ENCODE peak calls at places on chromosomes 16 and 17, in seven cellular contexts. One of them, this sample, is unnamed.

GRCh38 chr16:81879625-81880024 is 100.5 kb downstream of the PLCG2 start:
- DNase-seq in T follicular helper cell: no peak
- DNase-seq in activated B cell treated with CpG ODN at 0.5 μM for 24 hours: no peak
- DNase-seq in activated CD4-positive, alpha-beta T cell treated with anti-CD3 and anti-CD28 coated beads for 48 hours: no peak
- DNase-seq in stimulated activated CD8-positive, alpha-beta memory T cell treated with anti-CD3 and anti-CD28 coated beads, Interleukin-7, amount 100 ng/mL, for 1 hour: no peak
- DNase-seq in substantia nigra: no peak
- DNase-seq in endodermal cell: peak
- DNase-seq in this sample: no peak

GRCh38 chr16:74611721-74612120 is 4.8 kb upstream of the GLG1 start:
- DNase-seq in endodermal cell: no peak
- DNase-seq in activated B cell treated with CpG ODN at 0.5 μM for 24 hours: no peak
- DNase-seq in substantia nigra: no peak
- DNase-seq in T follicular helper cell: no peak
- DNase-seq in stimulated activated CD8-positive, alpha-beta memory T cell treated with anti-CD3 and anti-CD28 coated beads, Interleukin-7, amount 100 ng/mL, for 1 hour: no peak
- DNase-seq in activated CD4-positive, alpha-beta T cell treated with anti-CD3 and anti-CD28 coated beads for 48 hours: no peak
- DNase-seq in this sample: no peak

GRCh38 chr16:81560979-81561657 is 116.5 kb downstream of the CMIP start:
- DNase-seq in endodermal cell: no peak
- DNase-seq in T follicular helper cell: no peak
- DNase-seq in substantia nigra: no peak
- DNase-seq in stimulated activated CD8-positive, alpha-beta memory T cell treated with anti-CD3 and anti-CD28 coated beads, Interleukin-7, amount 100 ng/mL, for 1 hour: no peak
- DNase-seq in activated CD4-positive, alpha-beta T cell treated with anti-CD3 and anti-CD28 coated beads for 48 hours: no peak
- DNase-seq in activated B cell treated with CpG ODN at 0.5 μM for 24 hours: no peak
- DNase-seq in this sample: no peak

GRCh38 chr17:82319619-82320062 is 2.2 kb upstream of the CD7 start:
- DNase-seq in substantia nigra: no peak
- DNase-seq in activated B cell treated with CpG ODN at 0.5 μM for 24 hours: no peak
- DNase-seq in T follicular helper cell: no peak
- DNase-seq in activated CD4-positive, alpha-beta T cell treated with anti-CD3 and anti-CD28 coated beads for 48 hours: no peak
- DNase-seq in endodermal cell: no peak
- DNase-seq in stimulated activated CD8-positive, alpha-beta memory T cell treated with anti-CD3 and anti-CD28 coated beads, Interleukin-7, amount 100 ng/mL, for 1 hour: no peak
- DNase-seq in this sample: no peak

GRCh38 chr16:48592839-48593429 is 17.0 kb downstream of the N4BP1 start:
- DNase-seq in T follicular helper cell: no peak
- DNase-seq in endodermal cell: no peak
- DNase-seq in substantia nigra: no peak
- DNase-seq in activated B cell treated with CpG ODN at 0.5 μM for 24 hours: no peak
- DNase-seq in activated CD4-positive, alpha-beta T cell treated with anti-CD3 and anti-CD28 coated beads for 48 hours: no peak
- DNase-seq in stimulated activated CD8-positive, alpha-beta memory T cell treated with anti-CD3 and anti-CD28 coated beads, Interleukin-7, amount 100 ng/mL, for 1 hour: no peak
- DNase-seq in this sample: no peak

GRCh38 chr16:56355221-56355620 is 70.1 kb downstream of the AMFR start:
- DNase-seq in activated CD4-positive, alpha-beta T cell treated with anti-CD3 and anti-CD28 coated beads for 48 hours: no peak
- DNase-seq in T follicular helper cell: no peak
- DNase-seq in endodermal cell: peak
- DNase-seq in stimulated activated CD8-positive, alpha-beta memory T cell treated with anti-CD3 and anti-CD28 coated beads, Interleukin-7, amount 100 ng/mL, for 1 hour: no peak
- DNase-seq in activated B cell treated with CpG ODN at 0.5 μM for 24 hours: peak
- DNase-seq in substantia nigra: no peak
- DNase-seq in this sample: no peak

GRCh38 chr16:21673469-21673868 is 9.7 kb downstream of the OTOA start:
- DNase-seq in substantia nigra: no peak
- DNase-seq in stimulated activated CD8-positive, alpha-beta memory T cell treated with anti-CD3 and anti-CD28 coated beads, Interleukin-7, amount 100 ng/mL, for 1 hour: no peak
- DNase-seq in activated B cell treated with CpG ODN at 0.5 μM for 24 hours: no peak
- DNase-seq in endodermal cell: no peak
- DNase-seq in activated CD4-positive, alpha-beta T cell treated with anti-CD3 and anti-CD28 coated beads for 48 hours: no peak
- DNase-seq in T follicular helper cell: no peak
- DNase-seq in this sample: no peak

GRCh38 chr16:10741844-10742243 is 1.8 kb upstream of the NUBP1 start:
- DNase-seq in stimulated activated CD8-positive, alpha-beta memory T cell treated with anti-CD3 and anti-CD28 coated beads, Interleukin-7, amount 100 ng/mL, for 1 hour: no peak
- DNase-seq in activated B cell treated with CpG ODN at 0.5 μM for 24 hours: no peak
- DNase-seq in T follicular helper cell: no peak
- DNase-seq in endodermal cell: no peak
- DNase-seq in substantia nigra: no peak
- DNase-seq in activated CD4-positive, alpha-beta T cell treated with anti-CD3 and anti-CD28 coated beads for 48 hours: no peak
- DNase-seq in this sample: no peak

GRCh38 chr17:79840989-79841286 is 1.7 kb upstream of the CBX4 start:
- DNase-seq in T follicular helper cell: no peak
- DNase-seq in activated CD4-positive, alpha-beta T cell treated with anti-CD3 and anti-CD28 coated beads for 48 hours: no peak
- DNase-seq in substantia nigra: no peak
- DNase-seq in endodermal cell: peak
- DNase-seq in stimulated activated CD8-positive, alpha-beta memory T cell treated with anti-CD3 and anti-CD28 coated beads, Interleukin-7, amount 100 ng/mL, for 1 hour: no peak
- DNase-seq in activated B cell treated with CpG ODN at 0.5 μM for 24 hours: peak
- DNase-seq in this sample: no peak

GRCh38 chr16:65119905-65120341 is 1.9 kb downstream of the CDH11 start:
- DNase-seq in stimulated activated CD8-positive, alpha-beta memory T cell treated with anti-CD3 and anti-CD28 coated beads, Interleukin-7, amount 100 ng/mL, for 1 hour: no peak
- DNase-seq in endodermal cell: peak
- DNase-seq in activated CD4-positive, alpha-beta T cell treated with anti-CD3 and anti-CD28 coated beads for 48 hours: no peak
- DNase-seq in substantia nigra: no peak
- DNase-seq in activated B cell treated with CpG ODN at 0.5 μM for 24 hours: no peak
- DNase-seq in T follicular helper cell: no peak
- DNase-seq in this sample: no peak

GRCh38 chr16:26795184-26795583 is 271.5 kb upstream of the C16orf82 start:
- DNase-seq in substantia nigra: no peak
- DNase-seq in T follicular helper cell: no peak
- DNase-seq in endodermal cell: peak
- DNase-seq in stimulated activated CD8-positive, alpha-beta memory T cell treated with anti-CD3 and anti-CD28 coated beads, Interleukin-7, amount 100 ng/mL, for 1 hour: no peak
- DNase-seq in activated B cell treated with CpG ODN at 0.5 μM for 24 hours: no peak
- DNase-seq in activated CD4-positive, alpha-beta T cell treated with anti-CD3 and anti-CD28 coated beads for 48 hours: peak
- DNase-seq in this sample: no peak

This sample was measured in effector CD8-positive, alpha-beta T cell.